ENCODE peak calls at places on chromosomes 6 and 20, in eight cellular contexts. A, I, T, U, W, G, R and J are unnamed samples. For H3K4me1, the result is how much of the 10 kb centered on the place peaks cover.

GRCh38 chr20:50044353-50044960 is 61.7 kb downstream of the SNAI1 start:
- DNase-seq in A (no peak), I (no peak), T (no peak), U (no peak), W (no peak), G (no peak), R (no peak), J (no peak)

GRCh38 chr6:52049252-52050050 is 38.0 kb downstream of the PKHD1 start:
- DNase-seq in A (no peak), I (peak), T (no peak), U (no peak), W (no peak), G (no peak), R (peak), J (no peak)

GRCh38 chr6:166637806-166638458 is 10.9 kb upstream of the RPS6KA2 start:
- DNase-seq in A (no peak), I (no peak), T (no peak), U (no peak), W (no peak), G (no peak), R (no peak), J (no peak)

GRCh38 chr20:3658708-3659491 is 4.3 kb downstream of the GFRA4 start:
- DNase-seq in A (no peak), I (no peak), T (no peak), U (no peak), W (no peak), G (no peak), R (no peak), J (no peak)

GRCh38 chr20:13101276-13101675 is 92.5 kb downstream of the SPTLC3 start:
- DNase-seq in A (no peak), I (no peak), T (no peak), U (no peak), W (no peak), G (no peak), R (no peak), J (no peak)

GRCh38 chr6:40956871-40957270 is 82.2 kb downstream of the UNC5CL start:
- DNase-seq in A (no peak), I (peak), T (no peak), U (no peak), W (no peak), G (no peak), R (no peak), J (no peak)

GRCh38 chr6:83707829-83708545 is 914 bp downstream of the SNAP91 start:
- DNase-seq in A (no peak), I (no peak), T (no peak), U (no peak), W (no peak), G (peak), R (no peak), J (no peak)

GRCh38 chr20:13626724-13627123 is 12.0 kb downstream of the TASP1 start:
- DNase-seq in A (no peak), I (no peak), T (no peak), U (no peak), W (no peak), G (no peak), R (no peak), J (no peak)

GRCh38 chr6:148557796-148558457 is 188.9 kb upstream of the UST start:
- DNase-seq in A (no peak), I (no peak), T (no peak), U (no peak), W (no peak), G (no peak), R (no peak), J (no peak)

GRCh38 chr6:47292944-47293343 is 16.8 kb downstream of the TNFRSF21 start:
- DNase-seq in A (no peak), I (peak), T (no peak), U (no peak), W (no peak), G (no peak), R (no peak), J (no peak)

GRCh38 chr6:47292027-47292426 is 17.7 kb downstream of the TNFRSF21 start:
- DNase-seq in A (no peak), I (no peak), T (no peak), U (no peak), W (no peak), G (no peak), R (no peak), J (no peak)

GRCh38 chr6:47298475-47298874 is 11.2 kb downstream of the TNFRSF21 start:
- DNase-seq in A (no peak), I (no peak), T (no peak), U (no peak), W (no peak), G (no peak), R (no peak), J (no peak)

GRCh38 chr6:47290124-47290834 is 19.4 kb downstream of the TNFRSF21 start:
- DNase-seq in A (no peak), I (no peak), T (no peak), U (no peak), W (no peak), G (no peak), R (no peak), J (no peak)

GRCh38 chr6:47294990-47295389 is 14.7 kb downstream of the TNFRSF21 start:
- DNase-seq in A (no peak), I (peak), T (no peak), U (no peak), W (no peak), G (no peak), R (no peak), J (no peak)
- H3K4me1 ChIP-seq in A (under half), I (under half), T (under half), U (under half), W (under half), G (under half), R (under half), J (under half)

DNA sequence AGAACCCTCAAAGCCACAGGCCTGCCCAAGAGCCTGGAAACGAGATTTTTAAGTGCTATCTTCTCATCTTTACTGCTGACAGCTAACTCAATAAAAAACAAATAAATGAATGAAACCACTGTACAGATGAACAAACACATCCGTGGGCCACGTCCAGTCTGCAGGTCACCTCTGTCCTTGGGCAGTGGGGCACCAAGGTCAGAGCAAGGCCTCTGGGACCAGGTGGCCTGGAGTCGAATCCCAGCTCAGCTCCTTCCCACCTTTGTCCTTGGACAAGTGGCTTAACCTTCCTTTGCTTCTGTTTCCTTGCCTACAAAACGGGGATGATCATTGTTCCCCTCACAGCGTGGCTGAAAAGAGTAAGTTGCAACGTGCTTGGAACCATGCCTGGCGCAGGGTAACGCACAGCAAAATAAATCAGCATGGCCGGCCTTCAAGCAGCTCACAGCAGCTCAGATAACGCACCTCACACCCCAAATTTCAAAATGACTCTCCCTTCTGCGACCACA is 35.8 kb downstream of the RRBP1 start:
- DNase-seq in A (peak), I (no peak), T (no peak), U (no peak), W (peak), G (peak), R (no peak), J (no peak)
- H3K4me1 ChIP-seq in A (half or more), I (under half), T (half or more), U (half or more), W (half or more), G (under half), R (under half), J (half or more)

DNA sequence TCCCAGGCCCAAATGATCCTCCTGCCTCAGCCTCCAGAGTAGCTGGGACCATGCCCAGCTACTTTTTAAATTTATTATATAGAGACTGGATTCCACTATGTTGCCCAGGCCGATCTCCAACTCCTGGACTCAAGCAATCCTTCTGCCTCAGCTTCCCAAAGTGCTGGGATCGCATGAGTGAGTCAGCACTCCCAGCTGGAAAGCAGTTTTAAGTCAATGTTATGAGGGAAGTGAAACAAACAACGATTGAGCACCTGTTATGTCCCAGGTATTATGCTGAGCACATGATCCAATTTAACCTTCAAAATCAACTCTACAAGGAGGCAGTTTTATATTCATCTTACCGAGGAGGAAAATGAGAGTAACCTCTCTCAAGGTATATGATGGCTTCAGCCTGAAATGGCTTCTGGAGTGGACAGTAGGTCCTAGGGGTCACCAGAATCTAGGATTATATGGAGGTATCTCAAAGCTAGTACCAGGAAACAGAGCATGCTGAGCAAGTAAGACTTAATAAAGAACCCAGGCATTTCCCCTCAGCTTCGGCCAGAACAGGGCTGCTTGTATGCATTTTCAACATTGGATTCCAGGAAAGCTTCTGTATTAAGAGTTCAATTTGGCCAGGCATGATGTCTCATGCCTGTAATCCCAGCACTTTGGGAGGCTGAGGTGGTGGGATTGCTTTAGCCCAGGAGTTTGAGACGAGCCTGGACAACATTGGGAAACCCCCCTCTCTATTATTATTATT is 55.0 kb downstream of the EDN1 start:
- DNase-seq in A (no peak), I (no peak), T (no peak), U (no peak), W (no peak), G (no peak), R (no peak), J (no peak)
- H3K4me1 ChIP-seq in A (under half), I (under half), T (under half), U (under half), W (under half), G (under half), R (under half), J (under half)

GRCh38 chr6:168159503-168159902 is 80.5 kb upstream of the FRMD1 start:
- DNase-seq in A (no peak), I (no peak), T (no peak), U (no peak), W (no peak), G (no peak), R (no peak), J (no peak)

GRCh38 chr6:168160506-168161370 is 81.7 kb upstream of the FRMD1 start:
- DNase-seq in A (no peak), I (no peak), T (no peak), U (no peak), W (no peak), G (no peak), R (no peak), J (no peak)

GRCh38 chr6:168162366-168162765 is 83.4 kb upstream of the FRMD1 start:
- DNase-seq in A (no peak), I (no peak), T (no peak), U (no peak), W (no peak), G (no peak), R (no peak), J (no peak)

GRCh38 chr6:168163096-168163731 is 84.2 kb upstream of the FRMD1 start:
- DNase-seq in A (no peak), I (no peak), T (no peak), U (no peak), W (no peak), G (no peak), R (no peak), J (peak)

DNA sequence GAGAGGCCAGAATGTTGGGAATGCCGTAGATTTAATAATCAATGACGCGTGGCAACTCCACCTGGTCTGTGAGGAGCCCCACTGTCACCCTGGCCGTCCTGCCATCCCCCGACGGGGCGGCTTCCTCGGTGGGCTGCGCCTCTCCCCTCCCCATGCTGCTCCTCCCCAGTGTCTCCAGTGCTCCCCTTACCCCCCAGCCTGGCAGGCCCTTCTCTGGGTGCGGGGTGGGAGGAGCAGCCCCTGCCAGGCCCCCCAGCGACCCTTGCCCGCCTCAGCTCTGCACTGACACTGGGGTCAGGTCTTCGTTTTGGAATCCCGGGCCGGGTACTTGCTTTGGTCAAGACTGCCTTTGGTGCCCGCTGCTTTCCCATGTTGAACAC is 82.3 kb upstream of the FRMD1 start:
- DNase-seq in A (no peak), I (no peak), T (no peak), U (no peak), W (no peak), G (no peak), R (no peak), J (no peak)
- H3K4me1 ChIP-seq in A (under half), I (under half), T (under half), U (under half), W (under half), G (under half), R (under half), J (under half)

DNA sequence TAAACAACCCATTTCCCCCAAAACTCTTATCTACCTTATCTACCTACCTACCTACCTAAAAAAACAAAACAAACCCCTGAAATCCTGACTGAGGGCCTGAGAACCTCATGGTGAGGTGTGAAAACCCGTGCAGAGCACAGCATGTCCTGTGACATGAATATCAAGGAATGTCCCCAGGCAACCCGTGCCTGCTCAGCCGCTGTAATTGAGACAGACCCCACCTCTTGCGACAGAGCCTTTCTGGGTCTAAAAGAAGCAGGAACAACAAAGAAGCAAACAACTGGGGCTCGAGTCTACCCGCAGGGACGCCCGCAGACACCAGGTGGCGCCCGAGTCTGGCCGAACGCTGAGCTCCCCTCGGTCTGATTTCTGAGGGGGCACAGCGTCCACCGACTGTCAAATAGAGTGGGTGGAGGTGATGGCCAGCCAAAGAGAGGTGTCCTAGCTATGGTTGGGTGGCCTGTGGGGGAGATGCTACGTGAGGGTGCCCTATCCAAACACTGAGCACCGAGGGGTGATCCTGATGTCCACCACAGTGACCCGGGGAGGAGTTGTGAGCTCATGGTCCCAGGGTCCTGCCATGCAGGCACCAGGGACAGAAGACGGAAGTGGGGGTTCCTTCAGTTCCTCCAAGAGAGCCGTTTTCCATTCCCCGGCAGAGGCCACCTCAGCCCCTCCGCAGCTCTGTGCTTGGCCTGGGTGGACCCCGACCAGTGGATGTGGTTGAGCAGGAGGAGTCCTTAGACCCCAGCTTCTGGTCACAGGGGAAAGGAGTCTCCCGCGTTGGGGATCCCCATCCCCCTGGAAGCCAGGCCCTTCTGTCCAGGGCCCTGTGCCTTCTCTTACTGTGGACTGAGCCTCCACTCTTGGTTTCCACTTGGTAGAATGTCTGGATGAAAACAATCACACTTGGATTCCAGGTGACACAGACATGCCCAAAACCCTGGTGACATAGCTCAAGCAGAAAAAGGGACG is 268.1 kb downstream of the CDC5L start:
- DNase-seq in A (peak), I (no peak), T (peak), U (peak), W (peak), G (peak), R (peak), J (peak)
- H3K4me1 ChIP-seq in A (under half), I (under half), T (under half), U (under half), W (under half), G (under half), R (under half), J (under half)

GRCh38 chr20:44596010-44596409 is 13.6 kb downstream of the PKIG start:
- DNase-seq in A (no peak), I (peak), T (no peak), U (no peak), W (no peak), G (no peak), R (no peak), J (no peak)
- H3K4me1 ChIP-seq in A (half or more), I (under half), T (half or more), U (half or more), W (half or more), G (half or more), R (under half), J (half or more)

GRCh38 chr20:33474963-33475362 is 14.9 kb upstream of the CBFA2T2 start:
- DNase-seq in A (no peak), I (no peak), T (no peak), U (no peak), W (no peak), G (no peak), R (no peak), J (no peak)
- H3K4me1 ChIP-seq in A (under half), I (under half), T (under half), U (under half), W (under half), G (under half), R (under half), J (under half)

GRCh38 chr6:127866766-127867165 is 34.1 kb downstream of the THEMIS start:
- DNase-seq in A (no peak), I (no peak), T (no peak), U (no peak), W (no peak), G (no peak), R (no peak), J (no peak)

GRCh38 chr6:127865108-127865507 is 35.8 kb downstream of the THEMIS start:
- DNase-seq in A (no peak), I (no peak), T (no peak), U (no peak), W (no peak), G (no peak), R (no peak), J (no peak)

GRCh38 chr6:127869183-127869582 is 31.7 kb downstream of the THEMIS start:
- DNase-seq in A (no peak), I (no peak), T (no peak), U (no peak), W (no peak), G (no peak), R (no peak), J (no peak)

GRCh38 chr6:127868338-127868737 is 32.5 kb downstream of the THEMIS start:
- DNase-seq in A (no peak), I (peak), T (no peak), U (no peak), W (no peak), G (no peak), R (no peak), J (no peak)

DNA sequence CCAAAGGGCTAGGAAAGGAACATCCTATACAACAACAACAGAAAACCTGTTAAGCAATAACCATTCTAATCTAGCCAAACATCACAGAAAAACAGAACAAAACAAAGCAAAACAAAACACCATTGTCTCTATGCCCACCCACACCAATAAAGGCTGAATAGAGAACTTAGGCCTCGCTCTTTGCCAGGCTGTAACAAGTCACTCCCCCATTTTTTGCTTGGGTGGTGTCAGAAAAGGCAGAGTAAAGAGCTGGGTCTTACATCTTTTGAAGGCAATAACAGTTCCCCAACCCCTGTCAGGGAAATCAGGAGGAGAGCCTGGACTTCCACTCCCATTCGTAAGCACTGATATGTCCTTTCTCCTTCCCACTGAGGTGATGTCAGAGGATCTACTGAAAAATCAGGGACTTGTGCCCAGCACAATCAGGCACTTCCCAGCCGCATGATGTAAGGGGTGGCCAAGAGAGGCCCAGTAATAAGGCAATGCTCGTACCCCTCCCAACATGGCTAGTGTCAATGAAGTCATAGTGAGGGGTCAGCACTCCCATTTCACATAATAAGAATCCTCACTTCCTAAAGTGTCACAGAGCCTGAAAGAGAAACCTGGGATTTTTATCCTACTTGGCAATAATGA is 31.0 kb downstream of the THEMIS start:
- DNase-seq in A (no peak), I (no peak), T (no peak), U (no peak), W (no peak), G (no peak), R (no peak), J (no peak)
- H3K4me1 ChIP-seq in A (under half), I (under half), T (under half), U (under half), W (under half), G (under half), R (under half), J (under half)

GRCh38 chr6:117512056-117512828 is 29.8 kb downstream of the DCBLD1 start:
- DNase-seq in A (no peak), I (peak), T (no peak), U (no peak), W (no peak), G (no peak), R (no peak), J (no peak)

GRCh38 chr6:117506180-117506835 is 23.8 kb downstream of the DCBLD1 start:
- DNase-seq in A (no peak), I (no peak), T (no peak), U (no peak), W (no peak), G (no peak), R (no peak), J (no peak)

GRCh38 chr6:117505337-117505736 is 22.9 kb downstream of the DCBLD1 start:
- DNase-seq in A (no peak), I (no peak), T (no peak), U (no peak), W (no peak), G (no peak), R (no peak), J (no peak)

GRCh38 chr6:117509021-117509420 is 26.5 kb downstream of the DCBLD1 start:
- DNase-seq in A (no peak), I (peak), T (no peak), U (no peak), W (no peak), G (no peak), R (no peak), J (no peak)

DNA sequence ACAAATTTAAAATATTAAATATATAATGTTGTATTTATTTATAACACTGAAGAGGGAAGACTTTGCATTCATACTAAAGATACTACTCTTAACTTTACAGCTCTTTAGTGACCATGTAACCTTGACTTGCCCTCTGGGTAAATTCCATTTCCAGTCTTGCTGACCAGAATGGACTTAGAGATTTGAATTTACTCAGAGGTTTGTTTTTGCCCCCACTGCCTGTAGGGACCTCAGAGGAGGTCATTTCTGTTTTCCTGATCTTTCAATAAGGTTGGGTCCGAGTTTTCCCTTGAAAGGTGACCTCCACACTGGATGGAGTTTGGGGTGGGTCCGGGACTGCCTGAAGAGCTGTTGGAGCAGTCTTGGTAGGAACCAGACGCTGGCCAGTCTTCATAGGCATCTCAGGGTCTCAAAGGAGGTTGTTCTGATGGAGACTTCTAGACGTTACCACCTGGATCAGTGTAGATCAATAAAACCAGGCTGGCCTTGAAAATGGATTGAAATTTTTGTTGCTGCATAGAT is 26.0 kb downstream of the DCBLD1 start:
- DNase-seq in A (no peak), I (no peak), T (no peak), U (no peak), W (no peak), G (no peak), R (no peak), J (no peak)
- H3K4me1 ChIP-seq in A (under half), I (under half), T (under half), U (under half), W (under half), G (under half), R (under half), J (under half)